ENCODE peak calls at places on chromosomes 7 and 10, in six cellular contexts. B is stomach, Z is prostate gland, P is gastrocnemius medialis, S is uterus, R is A549. G is an unnamed sample.

GRCh38 chr10:8696746-8697145 is 642.3 kb downstream of the GATA3 start:
- DNase-seq in B (no peak), Z (no peak), P (no peak), S (no peak), R (no peak), G (no peak)

GRCh38 chr7:101172854-101173751 is 7.0 kb downstream of the NAT16 start:
- DNase-seq in B (peak; percentile 85), Z (peak; percentile 67), P (peak; percentile 28), S (no peak), R (no peak), G (peak; percentile 80)

GRCh38 chr7:107972075-107972482 is 30.9 kb downstream of the LAMB1 start:
- DNase-seq in B (no peak), Z (no peak), P (peak; percentile 54), S (peak; percentile 80), R (no peak), G (peak; percentile 67)

GRCh38 chr10:117537436-117537903 is 5.1 kb upstream of the EMX2 start:
- DNase-seq in B (no peak), Z (no peak), P (no peak), S (peak; percentile 62), R (peak; percentile 50), G (no peak)

GRCh38 chr10:89082086-89082485 is 91.5 kb downstream of the FAS start:
- DNase-seq in B (no peak), Z (no peak), P (no peak), S (no peak), R (no peak), G (no peak)

GRCh38 chr10:103772096-103772845 is 83.1 kb downstream of the SH3PXD2A start:
- DNase-seq in B (peak; percentile 75), Z (peak; percentile 71), P (peak; percentile 88), S (peak; percentile 88), R (peak; percentile 50), G (peak; percentile 79)

GRCh38 chr7:2043316-2044039 is 189.3 kb downstream of the MAD1L1 start:
- DNase-seq in B (no peak), Z (no peak), P (no peak), S (no peak), R (no peak), G (no peak)

GRCh38 chr10:133257489-133258065 is 19.1 kb downstream of the ADAM8 start:
- DNase-seq in B (peak; percentile 86), Z (peak; percentile 72), P (peak; percentile 35), S (peak; percentile 42), R (peak; percentile 87), G (peak; percentile 85)

GRCh38 chr10:67926956-67927355 is 42.5 kb downstream of the SIRT1 start:
- DNase-seq in B (no peak), Z (no peak), P (no peak), S (no peak), R (no peak), G (no peak)

GRCh38 chr7:120862987-120863386 is 5.0 kb upstream of the TSPAN12 start:
- DNase-seq in B (no peak), Z (no peak), P (no peak), S (no peak), R (no peak), G (no peak)

GRCh38 chr10:131730771-131731497 is 169.9 kb upstream of the PPP2R2D start:
- DNase-seq in B (peak; percentile 23), Z (no peak), P (no peak), S (no peak), R (no peak), G (no peak)

GRCh38 chr10:48523212-48523819 is 81.6 kb downstream of the ARHGAP22 start:
- DNase-seq in B (peak; percentile 24), Z (no peak), P (peak; percentile 20), S (peak; percentile 39), R (peak; percentile 16), G (peak; percentile 71)

GRCh38 chr10:86632009-86632800 is 22.1 kb upstream of the OPN4 start:
- DNase-seq in B (peak; percentile 51), Z (no peak), P (no peak), S (no peak), R (no peak), G (no peak)

GRCh38 chr10:128525936-128526335 is 399.7 kb upstream of the MKI67 start:
- DNase-seq in B (no peak), Z (no peak), P (no peak), S (no peak), R (no peak), G (no peak)

GRCh38 chr7:85621286-85621685 is 434.4 kb upstream of the SEMA3D start:
- DNase-seq in B (no peak), Z (no peak), P (no peak), S (no peak), R (no peak), G (no peak)

GRCh38 chr10:126969310-126969709 is 64.1 kb downstream of the DOCK1 start:
- DNase-seq in B (no peak), Z (peak; percentile 7), P (no peak), S (no peak), R (peak; percentile 16), G (no peak)

GRCh38 chr7:68613405-68613804 is 984.9 kb upstream of the AUTS2 start:
- DNase-seq in B (no peak), Z (no peak), P (no peak), S (no peak), R (no peak), G (no peak)

GRCh38 chr10:119301397-119301796 is 94.0 kb downstream of the GRK5 start:
- DNase-seq in B (no peak), Z (no peak), P (no peak), S (peak; percentile 53), R (no peak), G (no peak)

GRCh38 chr10:15122477-15123030 is 25.4 kb downstream of the RPP38 start:
- DNase-seq in B (no peak), Z (no peak), P (no peak), S (no peak), R (no peak), G (no peak)

GRCh38 chr10:110493832-110494426 is 3.8 kb upstream of the DUSP5 start:
- DNase-seq in B (no peak), Z (no peak), P (no peak), S (no peak), R (no peak), G (no peak)

GRCh38 chr10:43666551-43666950 is 17.9 kb upstream of the ZNF32 start:
- DNase-seq in B (no peak), Z (no peak), P (no peak), S (no peak), R (no peak), G (no peak)

GRCh38 chr10:43667736-43668371 is 19.2 kb upstream of the ZNF32 start:
- DNase-seq in B (no peak), Z (no peak), P (no peak), S (no peak), R (no peak), G (no peak)

GRCh38 chr10:43671659-43672555 is 23.2 kb upstream of the ZNF32 start:
- DNase-seq in B (peak; percentile 60), Z (peak; percentile 63), P (peak; percentile 44), S (peak; percentile 65), R (peak; percentile 80), G (peak; percentile 75)

GRCh38 chr10:43665054-43665453 is 16.4 kb upstream of the ZNF32 start:
- DNase-seq in B (no peak), Z (no peak), P (no peak), S (no peak), R (no peak), G (no peak)

GRCh38 chr10:43667317-43667731 is 18.6 kb upstream of the ZNF32 start:
- DNase-seq in B (no peak), Z (no peak), P (no peak), S (no peak), R (peak; percentile 55), G (no peak)
- TF ChIP-seq CTCF in B (no peak), Z (no peak), P (no peak), S (peak; percentile 6), R (peak; percentile 16), G (no peak)

GRCh38 chr10:31678573-31679122 is 250.0 kb downstream of the ARHGAP12 start:
- DNase-seq in B (no peak), Z (no peak), P (no peak), S (no peak), R (no peak), G (no peak)

GRCh38 chr10:31678139-31678536 is 250.5 kb downstream of the ARHGAP12 start:
- DNase-seq in B (no peak), Z (peak; percentile 87), P (peak; percentile 51), S (peak; percentile 57), R (no peak), G (no peak)

GRCh38 chr10:31679931-31680330 is 248.7 kb downstream of the ARHGAP12 start:
- DNase-seq in B (no peak), Z (no peak), P (no peak), S (no peak), R (no peak), G (no peak)

GRCh38 chr10:31675726-31676125 is 252.9 kb downstream of the ARHGAP12 start:
- DNase-seq in B (no peak), Z (no peak), P (no peak), S (no peak), R (no peak), G (no peak)

DNA sequence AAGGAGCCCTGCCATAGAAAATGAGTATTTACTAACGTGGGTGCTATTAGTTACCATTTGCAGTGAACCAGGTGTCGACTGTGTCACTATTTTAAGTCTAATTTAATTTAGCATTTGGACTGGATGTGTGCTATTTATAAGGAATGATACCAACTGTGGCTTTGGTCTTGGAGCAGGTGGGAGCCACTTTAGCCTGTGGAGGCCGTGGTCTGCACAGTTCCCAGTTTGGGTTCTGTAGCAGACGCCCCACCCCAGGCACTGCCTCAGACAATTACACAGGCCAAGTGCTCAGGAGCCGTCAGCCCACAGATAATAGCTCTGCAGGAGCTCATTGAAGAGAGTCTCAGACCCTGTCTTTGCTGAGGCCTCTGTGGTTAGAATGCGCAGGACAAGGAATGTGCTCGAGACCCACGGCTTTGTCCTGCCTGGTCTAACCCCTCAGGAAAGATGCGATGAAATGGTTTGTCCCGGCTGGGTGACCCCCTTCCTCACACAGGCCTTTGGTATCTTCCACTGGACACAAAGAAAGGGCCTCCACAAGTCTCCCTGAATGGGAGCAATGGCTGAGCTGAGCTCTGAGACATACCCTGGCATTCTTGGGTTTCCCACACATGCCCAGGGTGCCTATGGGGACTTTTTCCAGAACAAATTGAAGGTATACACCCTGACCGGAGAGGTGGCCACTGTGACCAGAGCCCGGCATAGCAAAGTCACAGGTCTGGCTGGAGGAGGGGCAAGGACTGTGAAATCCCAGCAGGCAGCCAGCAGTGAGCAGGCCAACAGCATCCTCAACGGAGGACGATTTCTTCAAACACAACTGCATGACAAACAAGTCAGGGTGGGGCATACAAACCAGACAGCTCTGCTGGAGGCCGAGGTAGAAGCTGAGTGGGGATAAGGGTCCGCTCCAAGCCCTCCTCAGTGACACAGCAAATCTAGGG is 251.2 kb downstream of the ARHGAP12 start:
- DNase-seq in B (no peak), Z (no peak), P (peak; percentile 28), S (no peak), R (no peak), G (no peak)
- TF ChIP-seq POLR2A in B (no peak), Z (no peak), P (no peak), S (no peak), R (no peak), G (no peak)

GRCh38 chr10:80921032-80921431 is 383.3 kb downstream of the SH2D4B start:
- DNase-seq in B (no peak), Z (no peak), P (no peak), S (no peak), R (no peak), G (no peak)

GRCh38 chr10:80927419-80928078 is 389.8 kb downstream of the SH2D4B start:
- DNase-seq in B (no peak), Z (no peak), P (no peak), S (no peak), R (no peak), G (no peak)

GRCh38 chr10:80924063-80924952 is 386.6 kb downstream of the SH2D4B start:
- DNase-seq in B (peak; percentile 41), Z (peak; percentile 37), P (no peak), S (peak; percentile 26), R (peak; percentile 7), G (peak; percentile 72)
- TF ChIP-seq CTCF in B (peak; percentile 21), Z (peak; percentile 59), P (peak; percentile 28), S (peak; percentile 49), R (peak; percentile 76), G (peak; percentile 39)

GRCh38 chr7:47470567-47471357 is 111.1 kb downstream of the TNS3 start:
- DNase-seq in B (peak; percentile 78), Z (peak; percentile 63), P (no peak), S (no peak), R (peak; percentile 76), G (no peak)
- TF ChIP-seq POLR2A in B (no peak), Z (no peak), P (no peak), S (no peak), R (no peak), G (no peak)